ENCODE peak calls at places on chromosome 5, in ten cellular contexts. One of them, this sample, is unnamed.

GRCh38 chr5:82939326-82939725 is 137.9 kb downstream of the TMEM167A start:
- DNase-seq in omental fat pad: no peak
- DNase-seq in foreskin fibroblast: no peak
- DNase-seq in stimulated activated CD4-positive, alpha-beta T cell treated with anti-CD3 and anti-CD28 coated beads, Interleukin-1b, Interleukin-23, amount 100 ng/mL, for 4 hours: no peak
- DNase-seq in A549: no peak
- DNase-seq in activated effector memory CD4-positive, alpha-beta T cell treated with Interleukin-2 at 50 U/mL for 16 hours: no peak
- DNase-seq in AG20443: no peak
- DNase-seq in kidney epithelial cell: no peak
- DNase-seq in activated T-cell treated with anti-CD3 and anti-CD28 coated beads for 1 hour: no peak
- DNase-seq in sciatic nerve: no peak
- DNase-seq in this sample: no peak

GRCh38 chr5:110951373-110951791 is 120.1 kb upstream of the TSLP start:
- DNase-seq in omental fat pad: no peak
- DNase-seq in foreskin fibroblast: peak; percentile 31
- DNase-seq in stimulated activated CD4-positive, alpha-beta T cell treated with anti-CD3 and anti-CD28 coated beads, Interleukin-1b, Interleukin-23, amount 100 ng/mL, for 4 hours: no peak
- DNase-seq in A549: no peak
- DNase-seq in activated effector memory CD4-positive, alpha-beta T cell treated with Interleukin-2 at 50 U/mL for 16 hours: no peak
- DNase-seq in AG20443: no peak
- DNase-seq in kidney epithelial cell: peak; percentile 4
- DNase-seq in activated T-cell treated with anti-CD3 and anti-CD28 coated beads for 1 hour: no peak
- DNase-seq in sciatic nerve: no peak
- DNase-seq in this sample: no peak

GRCh38 chr5:92874790-92875189 is 706.2 kb downstream of the NR2F1-AS1 start:
- DNase-seq in omental fat pad: no peak
- DNase-seq in foreskin fibroblast: no peak
- DNase-seq in stimulated activated CD4-positive, alpha-beta T cell treated with anti-CD3 and anti-CD28 coated beads, Interleukin-1b, Interleukin-23, amount 100 ng/mL, for 4 hours: no peak
- DNase-seq in A549: no peak
- DNase-seq in activated effector memory CD4-positive, alpha-beta T cell treated with Interleukin-2 at 50 U/mL for 16 hours: no peak
- DNase-seq in AG20443: no peak
- DNase-seq in kidney epithelial cell: no peak
- DNase-seq in activated T-cell treated with anti-CD3 and anti-CD28 coated beads for 1 hour: no peak
- DNase-seq in sciatic nerve: no peak
- DNase-seq in this sample: no peak

GRCh38 chr5:166117062-166117743 is 2174.2 kb upstream of the WWC1 start:
- DNase-seq in omental fat pad: no peak
- DNase-seq in foreskin fibroblast: no peak
- DNase-seq in stimulated activated CD4-positive, alpha-beta T cell treated with anti-CD3 and anti-CD28 coated beads, Interleukin-1b, Interleukin-23, amount 100 ng/mL, for 4 hours: no peak
- DNase-seq in A549: no peak
- DNase-seq in activated effector memory CD4-positive, alpha-beta T cell treated with Interleukin-2 at 50 U/mL for 16 hours: no peak
- DNase-seq in AG20443: no peak
- DNase-seq in kidney epithelial cell: no peak
- DNase-seq in activated T-cell treated with anti-CD3 and anti-CD28 coated beads for 1 hour: no peak
- DNase-seq in sciatic nerve: no peak
- DNase-seq in this sample: no peak

GRCh38 chr5:145946112-145946861 is 9.9 kb downstream of the SH3RF2 start:
- DNase-seq in omental fat pad: no peak
- DNase-seq in foreskin fibroblast: peak; percentile 74
- DNase-seq in stimulated activated CD4-positive, alpha-beta T cell treated with anti-CD3 and anti-CD28 coated beads, Interleukin-1b, Interleukin-23, amount 100 ng/mL, for 4 hours: no peak
- DNase-seq in A549: peak; percentile 41
- DNase-seq in activated effector memory CD4-positive, alpha-beta T cell treated with Interleukin-2 at 50 U/mL for 16 hours: no peak
- DNase-seq in AG20443: peak; percentile 57
- DNase-seq in kidney epithelial cell: peak; percentile 91
- DNase-seq in activated T-cell treated with anti-CD3 and anti-CD28 coated beads for 1 hour: no peak
- DNase-seq in sciatic nerve: no peak
- DNase-seq in this sample: no peak

GRCh38 chr5:11955386-11955785 is 51.1 kb upstream of the CTNND2 start:
- DNase-seq in omental fat pad: no peak
- DNase-seq in foreskin fibroblast: no peak
- DNase-seq in stimulated activated CD4-positive, alpha-beta T cell treated with anti-CD3 and anti-CD28 coated beads, Interleukin-1b, Interleukin-23, amount 100 ng/mL, for 4 hours: no peak
- DNase-seq in A549: no peak
- DNase-seq in activated effector memory CD4-positive, alpha-beta T cell treated with Interleukin-2 at 50 U/mL for 16 hours: no peak
- DNase-seq in AG20443: no peak
- DNase-seq in kidney epithelial cell: no peak
- DNase-seq in activated T-cell treated with anti-CD3 and anti-CD28 coated beads for 1 hour: no peak
- DNase-seq in sciatic nerve: no peak
- DNase-seq in this sample: no peak

GRCh38 chr5:78647411-78647818 is 1.2 kb downstream of the LHFPL2 start:
- DNase-seq in omental fat pad: no peak
- DNase-seq in foreskin fibroblast: peak; percentile 49
- DNase-seq in stimulated activated CD4-positive, alpha-beta T cell treated with anti-CD3 and anti-CD28 coated beads, Interleukin-1b, Interleukin-23, amount 100 ng/mL, for 4 hours: no peak
- DNase-seq in A549: peak; percentile 50
- DNase-seq in activated effector memory CD4-positive, alpha-beta T cell treated with Interleukin-2 at 50 U/mL for 16 hours: no peak
- DNase-seq in AG20443: peak; percentile 23
- DNase-seq in kidney epithelial cell: no peak
- DNase-seq in activated T-cell treated with anti-CD3 and anti-CD28 coated beads for 1 hour: no peak
- DNase-seq in sciatic nerve: no peak
- DNase-seq in this sample: peak; percentile 68

GRCh38 chr5:170006016-170006415 is 25.7 kb upstream of the INSYN2B start:
- DNase-seq in omental fat pad: no peak
- DNase-seq in foreskin fibroblast: no peak
- DNase-seq in stimulated activated CD4-positive, alpha-beta T cell treated with anti-CD3 and anti-CD28 coated beads, Interleukin-1b, Interleukin-23, amount 100 ng/mL, for 4 hours: no peak
- DNase-seq in A549: no peak
- DNase-seq in activated effector memory CD4-positive, alpha-beta T cell treated with Interleukin-2 at 50 U/mL for 16 hours: no peak
- DNase-seq in AG20443: no peak
- DNase-seq in kidney epithelial cell: no peak
- DNase-seq in activated T-cell treated with anti-CD3 and anti-CD28 coated beads for 1 hour: no peak
- DNase-seq in sciatic nerve: no peak
- DNase-seq in this sample: no peak

GRCh38 chr5:82107277-82107676 is 135.5 kb downstream of the ATG10 start:
- DNase-seq in omental fat pad: no peak
- DNase-seq in foreskin fibroblast: peak; percentile 58
- DNase-seq in stimulated activated CD4-positive, alpha-beta T cell treated with anti-CD3 and anti-CD28 coated beads, Interleukin-1b, Interleukin-23, amount 100 ng/mL, for 4 hours: no peak
- DNase-seq in A549: peak; percentile 3
- DNase-seq in activated effector memory CD4-positive, alpha-beta T cell treated with Interleukin-2 at 50 U/mL for 16 hours: no peak
- DNase-seq in AG20443: peak; percentile 18
- DNase-seq in kidney epithelial cell: no peak
- DNase-seq in activated T-cell treated with anti-CD3 and anti-CD28 coated beads for 1 hour: no peak
- DNase-seq in sciatic nerve: no peak
- DNase-seq in this sample: no peak

GRCh38 chr5:56918054-56918453 is 8.7 kb downstream of the SETD9 start:
- DNase-seq in omental fat pad: no peak
- DNase-seq in foreskin fibroblast: no peak
- DNase-seq in stimulated activated CD4-positive, alpha-beta T cell treated with anti-CD3 and anti-CD28 coated beads, Interleukin-1b, Interleukin-23, amount 100 ng/mL, for 4 hours: no peak
- DNase-seq in A549: no peak
- DNase-seq in activated effector memory CD4-positive, alpha-beta T cell treated with Interleukin-2 at 50 U/mL for 16 hours: no peak
- DNase-seq in AG20443: no peak
- DNase-seq in kidney epithelial cell: no peak
- DNase-seq in activated T-cell treated with anti-CD3 and anti-CD28 coated beads for 1 hour: no peak
- DNase-seq in sciatic nerve: no peak
- DNase-seq in this sample: peak; percentile 65

GRCh38 chr5:59418766-59419165 is 474.8 kb downstream of the PDE4D start:
- DNase-seq in omental fat pad: no peak
- DNase-seq in foreskin fibroblast: no peak
- DNase-seq in stimulated activated CD4-positive, alpha-beta T cell treated with anti-CD3 and anti-CD28 coated beads, Interleukin-1b, Interleukin-23, amount 100 ng/mL, for 4 hours: no peak
- DNase-seq in A549: no peak
- DNase-seq in activated effector memory CD4-positive, alpha-beta T cell treated with Interleukin-2 at 50 U/mL for 16 hours: no peak
- DNase-seq in AG20443: no peak
- DNase-seq in kidney epithelial cell: no peak
- DNase-seq in activated T-cell treated with anti-CD3 and anti-CD28 coated beads for 1 hour: no peak
- DNase-seq in sciatic nerve: no peak
- DNase-seq in this sample: no peak

GRCh38 chr5:64767959-64768357 is 533 bp downstream of the SREK1IP1 start:
- DNase-seq in omental fat pad: no peak
- DNase-seq in foreskin fibroblast: no peak
- DNase-seq in stimulated activated CD4-positive, alpha-beta T cell treated with anti-CD3 and anti-CD28 coated beads, Interleukin-1b, Interleukin-23, amount 100 ng/mL, for 4 hours: peak; percentile 11
- DNase-seq in A549: no peak
- DNase-seq in activated effector memory CD4-positive, alpha-beta T cell treated with Interleukin-2 at 50 U/mL for 16 hours: no peak
- DNase-seq in AG20443: peak; percentile 12
- DNase-seq in kidney epithelial cell: no peak
- DNase-seq in activated T-cell treated with anti-CD3 and anti-CD28 coated beads for 1 hour: peak; percentile 2
- DNase-seq in sciatic nerve: no peak
- DNase-seq in this sample: no peak

GRCh38 chr5:58188287-58188651 is 271.6 kb downstream of the PLK2 start:
- DNase-seq in omental fat pad: no peak
- DNase-seq in foreskin fibroblast: peak; percentile 83
- DNase-seq in stimulated activated CD4-positive, alpha-beta T cell treated with anti-CD3 and anti-CD28 coated beads, Interleukin-1b, Interleukin-23, amount 100 ng/mL, for 4 hours: no peak
- DNase-seq in A549: peak; percentile 73
- DNase-seq in activated effector memory CD4-positive, alpha-beta T cell treated with Interleukin-2 at 50 U/mL for 16 hours: no peak
- DNase-seq in AG20443: peak; percentile 49
- DNase-seq in kidney epithelial cell: peak; percentile 85
- DNase-seq in activated T-cell treated with anti-CD3 and anti-CD28 coated beads for 1 hour: no peak
- DNase-seq in sciatic nerve: no peak
- DNase-seq in this sample: no peak

GRCh38 chr5:103929310-103930003 is 366.9 kb upstream of the NUDT12 start:
- DNase-seq in omental fat pad: no peak
- DNase-seq in foreskin fibroblast: no peak
- DNase-seq in stimulated activated CD4-positive, alpha-beta T cell treated with anti-CD3 and anti-CD28 coated beads, Interleukin-1b, Interleukin-23, amount 100 ng/mL, for 4 hours: no peak
- DNase-seq in A549: no peak
- DNase-seq in activated effector memory CD4-positive, alpha-beta T cell treated with Interleukin-2 at 50 U/mL for 16 hours: no peak
- DNase-seq in AG20443: no peak
- DNase-seq in kidney epithelial cell: no peak
- DNase-seq in activated T-cell treated with anti-CD3 and anti-CD28 coated beads for 1 hour: no peak
- DNase-seq in sciatic nerve: no peak
- DNase-seq in this sample: no peak

GRCh38 chr5:59756373-59757035 is 137.0 kb downstream of the PDE4D start:
- DNase-seq in omental fat pad: no peak
- DNase-seq in foreskin fibroblast: no peak
- DNase-seq in stimulated activated CD4-positive, alpha-beta T cell treated with anti-CD3 and anti-CD28 coated beads, Interleukin-1b, Interleukin-23, amount 100 ng/mL, for 4 hours: no peak
- DNase-seq in A549: no peak
- DNase-seq in activated effector memory CD4-positive, alpha-beta T cell treated with Interleukin-2 at 50 U/mL for 16 hours: no peak
- DNase-seq in AG20443: no peak
- DNase-seq in kidney epithelial cell: no peak
- DNase-seq in activated T-cell treated with anti-CD3 and anti-CD28 coated beads for 1 hour: no peak
- DNase-seq in sciatic nerve: no peak
- DNase-seq in this sample: no peak

GRCh38 chr5:83562817-83563557 is 91.4 kb downstream of the VCAN start:
- DNase-seq in omental fat pad: no peak
- DNase-seq in foreskin fibroblast: peak; percentile 49
- DNase-seq in stimulated activated CD4-positive, alpha-beta T cell treated with anti-CD3 and anti-CD28 coated beads, Interleukin-1b, Interleukin-23, amount 100 ng/mL, for 4 hours: no peak
- DNase-seq in A549: no peak
- DNase-seq in activated effector memory CD4-positive, alpha-beta T cell treated with Interleukin-2 at 50 U/mL for 16 hours: no peak
- DNase-seq in AG20443: peak; percentile 35
- DNase-seq in kidney epithelial cell: no peak
- DNase-seq in activated T-cell treated with anti-CD3 and anti-CD28 coated beads for 1 hour: no peak
- DNase-seq in sciatic nerve: no peak
- DNase-seq in this sample: no peak

GRCh38 chr5:146369691-146370090 is 31.1 kb downstream of the POU4F3 start:
- DNase-seq in omental fat pad: no peak
- DNase-seq in foreskin fibroblast: peak; percentile 25
- DNase-seq in stimulated activated CD4-positive, alpha-beta T cell treated with anti-CD3 and anti-CD28 coated beads, Interleukin-1b, Interleukin-23, amount 100 ng/mL, for 4 hours: no peak
- DNase-seq in A549: no peak
- DNase-seq in activated effector memory CD4-positive, alpha-beta T cell treated with Interleukin-2 at 50 U/mL for 16 hours: no peak
- DNase-seq in AG20443: no peak
- DNase-seq in kidney epithelial cell: peak; percentile 5
- DNase-seq in activated T-cell treated with anti-CD3 and anti-CD28 coated beads for 1 hour: no peak
- DNase-seq in sciatic nerve: no peak
- DNase-seq in this sample: no peak

GRCh38 chr5:153654444-153654843 is 164.0 kb downstream of the GRIA1 start:
- DNase-seq in omental fat pad: no peak
- DNase-seq in foreskin fibroblast: peak; percentile 83
- DNase-seq in stimulated activated CD4-positive, alpha-beta T cell treated with anti-CD3 and anti-CD28 coated beads, Interleukin-1b, Interleukin-23, amount 100 ng/mL, for 4 hours: no peak
- DNase-seq in A549: no peak
- DNase-seq in activated effector memory CD4-positive, alpha-beta T cell treated with Interleukin-2 at 50 U/mL for 16 hours: no peak
- DNase-seq in AG20443: no peak
- DNase-seq in kidney epithelial cell: no peak
- DNase-seq in activated T-cell treated with anti-CD3 and anti-CD28 coated beads for 1 hour: no peak
- DNase-seq in sciatic nerve: no peak
- DNase-seq in this sample: no peak

GRCh38 chr5:78221964-78222451 is 72.5 kb downstream of the AP3B1 start:
- DNase-seq in omental fat pad: no peak
- DNase-seq in foreskin fibroblast: peak; percentile 15
- DNase-seq in stimulated activated CD4-positive, alpha-beta T cell treated with anti-CD3 and anti-CD28 coated beads, Interleukin-1b, Interleukin-23, amount 100 ng/mL, for 4 hours: no peak
- DNase-seq in A549: no peak
- DNase-seq in activated effector memory CD4-positive, alpha-beta T cell treated with Interleukin-2 at 50 U/mL for 16 hours: no peak
- DNase-seq in AG20443: peak; percentile 26
- DNase-seq in kidney epithelial cell: no peak
- DNase-seq in activated T-cell treated with anti-CD3 and anti-CD28 coated beads for 1 hour: no peak
- DNase-seq in sciatic nerve: no peak
- DNase-seq in this sample: peak; percentile 71

GRCh38 chr5:82183828-82184227 is 94.3 kb downstream of the RPS23 start:
- DNase-seq in omental fat pad: no peak
- DNase-seq in foreskin fibroblast: peak; percentile 76
- DNase-seq in stimulated activated CD4-positive, alpha-beta T cell treated with anti-CD3 and anti-CD28 coated beads, Interleukin-1b, Interleukin-23, amount 100 ng/mL, for 4 hours: no peak
- DNase-seq in A549: no peak
- DNase-seq in activated effector memory CD4-positive, alpha-beta T cell treated with Interleukin-2 at 50 U/mL for 16 hours: no peak
- DNase-seq in AG20443: peak; percentile 39
- DNase-seq in kidney epithelial cell: no peak
- DNase-seq in activated T-cell treated with anti-CD3 and anti-CD28 coated beads for 1 hour: no peak
- DNase-seq in sciatic nerve: no peak
- DNase-seq in this sample: no peak

GRCh38 chr5:69431424-69432303 is 16.7 kb downstream of the MARVELD2 start:
- DNase-seq in omental fat pad: no peak
- DNase-seq in foreskin fibroblast: no peak
- DNase-seq in stimulated activated CD4-positive, alpha-beta T cell treated with anti-CD3 and anti-CD28 coated beads, Interleukin-1b, Interleukin-23, amount 100 ng/mL, for 4 hours: no peak
- DNase-seq in A549: no peak
- DNase-seq in activated effector memory CD4-positive, alpha-beta T cell treated with Interleukin-2 at 50 U/mL for 16 hours: no peak
- DNase-seq in AG20443: no peak
- DNase-seq in kidney epithelial cell: no peak
- DNase-seq in activated T-cell treated with anti-CD3 and anti-CD28 coated beads for 1 hour: no peak
- DNase-seq in sciatic nerve: no peak
- DNase-seq in this sample: no peak

GRCh38 chr5:1330146-1330846 is 14.6 kb downstream of the CLPTM1L start:
- DNase-seq in omental fat pad: no peak
- DNase-seq in foreskin fibroblast: no peak
- DNase-seq in stimulated activated CD4-positive, alpha-beta T cell treated with anti-CD3 and anti-CD28 coated beads, Interleukin-1b, Interleukin-23, amount 100 ng/mL, for 4 hours: no peak
- DNase-seq in A549: no peak
- DNase-seq in activated effector memory CD4-positive, alpha-beta T cell treated with Interleukin-2 at 50 U/mL for 16 hours: no peak
- DNase-seq in AG20443: no peak
- DNase-seq in kidney epithelial cell: no peak
- DNase-seq in activated T-cell treated with anti-CD3 and anti-CD28 coated beads for 1 hour: no peak
- DNase-seq in sciatic nerve: no peak
- DNase-seq in this sample: no peak

GRCh38 chr5:154868702-154869101 is 10.3 kb downstream of the CNOT8 start:
- DNase-seq in omental fat pad: no peak
- DNase-seq in foreskin fibroblast: peak; percentile 50
- DNase-seq in stimulated activated CD4-positive, alpha-beta T cell treated with anti-CD3 and anti-CD28 coated beads, Interleukin-1b, Interleukin-23, amount 100 ng/mL, for 4 hours: no peak
- DNase-seq in A549: peak; percentile 24
- DNase-seq in activated effector memory CD4-positive, alpha-beta T cell treated with Interleukin-2 at 50 U/mL for 16 hours: no peak
- DNase-seq in AG20443: no peak
- DNase-seq in kidney epithelial cell: no peak
- DNase-seq in activated T-cell treated with anti-CD3 and anti-CD28 coated beads for 1 hour: no peak
- DNase-seq in sciatic nerve: no peak
- DNase-seq in this sample: peak; percentile 82